ENCODE peak calls at places on chromosomes 11 and 22, in seven cellular contexts. One of them, this sample, is unnamed.

GRCh38 chr11:37442576-37442975 is 844.5 kb upstream of the RAG2 start:
- DNase-seq in endothelial cell of umbilical vein: no peak
- DNase-seq in Right ventricle myocardium inferior: no peak
- DNase-seq in NCI-H1092 treated with DMSO at 0.1 percent for 48 hours: no peak
- DNase-seq in C1 segment of cervical spinal cord: no peak
- DNase-seq in uterus: no peak
- DNase-seq in fibroblast of the conjunctiva: no peak
- DNase-seq in this sample: no peak

GRCh38 chr11:102006835-102007566 is 40.2 kb upstream of the CFAP300 start:
- DNase-seq in endothelial cell of umbilical vein: no peak
- DNase-seq in Right ventricle myocardium inferior: no peak
- DNase-seq in NCI-H1092 treated with DMSO at 0.1 percent for 48 hours: no peak
- DNase-seq in C1 segment of cervical spinal cord: no peak
- DNase-seq in uterus: no peak
- DNase-seq in fibroblast of the conjunctiva: no peak
- DNase-seq in this sample: no peak

GRCh38 chr11:2393941-2394817 is 6.4 kb upstream of the TSSC4 start:
- DNase-seq in endothelial cell of umbilical vein: no peak
- DNase-seq in Right ventricle myocardium inferior: no peak
- DNase-seq in NCI-H1092 treated with DMSO at 0.1 percent for 48 hours: no peak
- DNase-seq in C1 segment of cervical spinal cord: no peak
- DNase-seq in uterus: no peak
- DNase-seq in fibroblast of the conjunctiva: no peak
- DNase-seq in this sample: no peak

GRCh38 chr11:67504023-67504949 is 877 bp downstream of the PITPNM1 start:
- DNase-seq in endothelial cell of umbilical vein: peak
- DNase-seq in Right ventricle myocardium inferior: no peak
- DNase-seq in NCI-H1092 treated with DMSO at 0.1 percent for 48 hours: peak
- DNase-seq in C1 segment of cervical spinal cord: peak
- DNase-seq in uterus: no peak
- DNase-seq in fibroblast of the conjunctiva: no peak
- DNase-seq in this sample: no peak

GRCh38 chr11:104653011-104653806 is 245.1 kb downstream of the CASP12 start:
- DNase-seq in endothelial cell of umbilical vein: no peak
- DNase-seq in Right ventricle myocardium inferior: no peak
- DNase-seq in NCI-H1092 treated with DMSO at 0.1 percent for 48 hours: no peak
- DNase-seq in C1 segment of cervical spinal cord: peak
- DNase-seq in uterus: no peak
- DNase-seq in fibroblast of the conjunctiva: no peak
- DNase-seq in this sample: no peak

GRCh38 chr22:45302047-45302446 is 7.7 kb upstream of the FAM118A start:
- DNase-seq in endothelial cell of umbilical vein: peak
- DNase-seq in Right ventricle myocardium inferior: no peak
- DNase-seq in NCI-H1092 treated with DMSO at 0.1 percent for 48 hours: no peak
- DNase-seq in C1 segment of cervical spinal cord: no peak
- DNase-seq in uterus: no peak
- DNase-seq in fibroblast of the conjunctiva: peak
- DNase-seq in this sample: no peak

GRCh38 chr11:4068962-4069361 is 25.6 kb upstream of the RRM1 start:
- DNase-seq in endothelial cell of umbilical vein: no peak
- DNase-seq in Right ventricle myocardium inferior: no peak
- DNase-seq in NCI-H1092 treated with DMSO at 0.1 percent for 48 hours: no peak
- DNase-seq in C1 segment of cervical spinal cord: no peak
- DNase-seq in uterus: no peak
- DNase-seq in fibroblast of the conjunctiva: no peak
- DNase-seq in this sample: no peak

GRCh38 chr22:22397292-22397870 is 111.2 kb downstream of the ZNF280B start:
- DNase-seq in endothelial cell of umbilical vein: no peak
- DNase-seq in Right ventricle myocardium inferior: peak
- DNase-seq in NCI-H1092 treated with DMSO at 0.1 percent for 48 hours: peak
- DNase-seq in C1 segment of cervical spinal cord: no peak
- DNase-seq in uterus: no peak
- DNase-seq in fibroblast of the conjunctiva: no peak
- DNase-seq in this sample: no peak

This sample was measured in pulmonary artery endothelial cell.